ENCODE peak calls at places on chromosomes 2 and 18, in ten cellular contexts. One of them, this sample, is unnamed.

GRCh38 chr2:134253117-134253704 is 661 bp upstream of the MGAT5 start:
- DNase-seq in astrocyte of the spinal cord: no peak
- DNase-seq in fibroblast of villous mesenchyme: no peak
- DNase-seq in lower lobe of right lung: no peak
- DNase-seq in left ventricle myocardium inferior: no peak
- DNase-seq in ascending aorta: no peak
- DNase-seq in AG09309: no peak
- DNase-seq in stomach: no peak
- DNase-seq in foreskin fibroblast: no peak
- DNase-seq in lung: no peak
- DNase-seq in this sample: no peak

GRCh38 chr2:167134381-167135072 is 246.2 kb downstream of the XIRP2 start:
- DNase-seq in astrocyte of the spinal cord: peak; percentile 75
- DNase-seq in fibroblast of villous mesenchyme: peak; percentile 68
- DNase-seq in lower lobe of right lung: no peak
- DNase-seq in left ventricle myocardium inferior: no peak
- DNase-seq in ascending aorta: no peak
- DNase-seq in AG09309: peak; percentile 10
- DNase-seq in stomach: no peak
- DNase-seq in foreskin fibroblast: peak; percentile 78
- DNase-seq in lung: no peak
- DNase-seq in this sample: peak; percentile 50

GRCh38 chr18:13620206-13620672 is 106.1 kb downstream of the FAM210A start:
- DNase-seq in astrocyte of the spinal cord: no peak
- DNase-seq in fibroblast of villous mesenchyme: no peak
- DNase-seq in lower lobe of right lung: no peak
- DNase-seq in left ventricle myocardium inferior: no peak
- DNase-seq in ascending aorta: no peak
- DNase-seq in AG09309: no peak
- DNase-seq in stomach: no peak
- DNase-seq in foreskin fibroblast: no peak
- DNase-seq in lung: no peak
- DNase-seq in this sample: no peak

GRCh38 chr18:5892772-5893431 is 2.4 kb downstream of the TMEM200C start:
- DNase-seq in astrocyte of the spinal cord: no peak
- DNase-seq in fibroblast of villous mesenchyme: no peak
- DNase-seq in lower lobe of right lung: no peak
- DNase-seq in left ventricle myocardium inferior: no peak
- DNase-seq in ascending aorta: no peak
- DNase-seq in AG09309: no peak
- DNase-seq in stomach: no peak
- DNase-seq in foreskin fibroblast: no peak
- DNase-seq in lung: no peak
- DNase-seq in this sample: no peak

GRCh38 chr2:68765739-68766377 is 31.2 kb downstream of the ARHGAP25 start:
- DNase-seq in astrocyte of the spinal cord: peak; percentile 12
- DNase-seq in fibroblast of villous mesenchyme: peak; percentile 35
- DNase-seq in lower lobe of right lung: no peak
- DNase-seq in left ventricle myocardium inferior: no peak
- DNase-seq in ascending aorta: no peak
- DNase-seq in AG09309: no peak
- DNase-seq in stomach: no peak
- DNase-seq in foreskin fibroblast: no peak
- DNase-seq in lung: no peak
- DNase-seq in this sample: no peak

GRCh38 chr2:216870508-216871332 is 10.9 kb upstream of the TNP1 start:
- DNase-seq in astrocyte of the spinal cord: no peak
- DNase-seq in fibroblast of villous mesenchyme: no peak
- DNase-seq in lower lobe of right lung: no peak
- DNase-seq in left ventricle myocardium inferior: no peak
- DNase-seq in ascending aorta: no peak
- DNase-seq in AG09309: no peak
- DNase-seq in stomach: no peak
- DNase-seq in foreskin fibroblast: no peak
- DNase-seq in lung: no peak
- DNase-seq in this sample: no peak

GRCh38 chr2:209629622-209630021 is 142.0 kb upstream of the UNC80 start:
- DNase-seq in astrocyte of the spinal cord: peak; percentile 86
- DNase-seq in fibroblast of villous mesenchyme: peak; percentile 18
- DNase-seq in lower lobe of right lung: no peak
- DNase-seq in left ventricle myocardium inferior: no peak
- DNase-seq in ascending aorta: no peak
- DNase-seq in AG09309: no peak
- DNase-seq in stomach: no peak
- DNase-seq in foreskin fibroblast: peak; percentile 55
- DNase-seq in lung: no peak
- DNase-seq in this sample: no peak

GRCh38 chr2:240599141-240599583 is 12.6 kb downstream of the CAPN10 start:
- DNase-seq in astrocyte of the spinal cord: no peak
- DNase-seq in fibroblast of villous mesenchyme: no peak
- DNase-seq in lower lobe of right lung: peak; percentile 29
- DNase-seq in left ventricle myocardium inferior: no peak
- DNase-seq in ascending aorta: peak; percentile 35
- DNase-seq in AG09309: no peak
- DNase-seq in stomach: no peak
- DNase-seq in foreskin fibroblast: no peak
- DNase-seq in lung: no peak
- DNase-seq in this sample: no peak

GRCh38 chr2:113172721-113173562 is 829 bp upstream of the PSD4 start:
- DNase-seq in astrocyte of the spinal cord: no peak
- DNase-seq in fibroblast of villous mesenchyme: no peak
- DNase-seq in lower lobe of right lung: no peak
- DNase-seq in left ventricle myocardium inferior: no peak
- DNase-seq in ascending aorta: no peak
- DNase-seq in AG09309: no peak
- DNase-seq in stomach: no peak
- DNase-seq in foreskin fibroblast: no peak
- DNase-seq in lung: no peak
- DNase-seq in this sample: no peak

GRCh38 chr2:226800941-226801784 is 1.5 kb upstream of the IRS1 start:
- DNase-seq in astrocyte of the spinal cord: peak; percentile 87
- DNase-seq in fibroblast of villous mesenchyme: peak; percentile 70
- DNase-seq in lower lobe of right lung: peak; percentile 84
- DNase-seq in left ventricle myocardium inferior: peak; percentile 86
- DNase-seq in ascending aorta: peak; percentile 88
- DNase-seq in AG09309: no peak
- DNase-seq in stomach: peak; percentile 88
- DNase-seq in foreskin fibroblast: peak; percentile 82
- DNase-seq in lung: peak; percentile 87
- DNase-seq in this sample: no peak

GRCh38 chr2:202098336-202098735 is 25.3 kb downstream of the KIAA2012 start:
- DNase-seq in astrocyte of the spinal cord: no peak
- DNase-seq in fibroblast of villous mesenchyme: no peak
- DNase-seq in lower lobe of right lung: no peak
- DNase-seq in left ventricle myocardium inferior: no peak
- DNase-seq in ascending aorta: no peak
- DNase-seq in AG09309: no peak
- DNase-seq in stomach: no peak
- DNase-seq in foreskin fibroblast: no peak
- DNase-seq in lung: no peak
- DNase-seq in this sample: no peak

GRCh38 chr2:222797308-222797707 is 63.5 kb upstream of the ACSL3 start:
- DNase-seq in astrocyte of the spinal cord: peak; percentile 39
- DNase-seq in fibroblast of villous mesenchyme: peak; percentile 29
- DNase-seq in lower lobe of right lung: no peak
- DNase-seq in left ventricle myocardium inferior: no peak
- DNase-seq in ascending aorta: no peak
- DNase-seq in AG09309: peak; percentile 23
- DNase-seq in stomach: no peak
- DNase-seq in foreskin fibroblast: no peak
- DNase-seq in lung: no peak
- DNase-seq in this sample: no peak

GRCh38 chr2:63950414-63950813 is 68.8 kb downstream of the VPS54 start:
- DNase-seq in astrocyte of the spinal cord: no peak
- DNase-seq in fibroblast of villous mesenchyme: no peak
- DNase-seq in lower lobe of right lung: no peak
- DNase-seq in left ventricle myocardium inferior: no peak
- DNase-seq in ascending aorta: no peak
- DNase-seq in AG09309: no peak
- DNase-seq in stomach: no peak
- DNase-seq in foreskin fibroblast: no peak
- DNase-seq in lung: no peak
- DNase-seq in this sample: no peak

GRCh38 chr2:88764850-88765153 is 73.3 kb downstream of the RPIA start:
- DNase-seq in astrocyte of the spinal cord: no peak
- DNase-seq in fibroblast of villous mesenchyme: no peak
- DNase-seq in lower lobe of right lung: no peak
- DNase-seq in left ventricle myocardium inferior: no peak
- DNase-seq in ascending aorta: no peak
- DNase-seq in AG09309: no peak
- DNase-seq in stomach: no peak
- DNase-seq in foreskin fibroblast: no peak
- DNase-seq in lung: no peak
- DNase-seq in this sample: no peak
- H3K4me3 ChIP-seq in astrocyte of the spinal cord: no peak overlapping the region
- H3K4me3 ChIP-seq in fibroblast of villous mesenchyme: no peak overlapping the region
- H3K4me3 ChIP-seq in lower lobe of right lung: peak overlapping the region; percentile 32
- H3K4me3 ChIP-seq in left ventricle myocardium inferior: peak overlapping the region; percentile 61
- H3K4me3 ChIP-seq in ascending aorta: peak overlapping the region; percentile 34
- H3K4me3 ChIP-seq in AG09309: no peak overlapping the region
- H3K4me3 ChIP-seq in stomach: no peak overlapping the region
- H3K4me3 ChIP-seq in foreskin fibroblast: no peak overlapping the region
- H3K4me3 ChIP-seq in lung: no peak overlapping the region
- H3K4me3 ChIP-seq in this sample: no peak overlapping the region

GRCh38 chr18:66687635-66688034 is 83.7 kb upstream of the CDH19 start:
- DNase-seq in astrocyte of the spinal cord: no peak
- DNase-seq in fibroblast of villous mesenchyme: no peak
- DNase-seq in lower lobe of right lung: no peak
- DNase-seq in left ventricle myocardium inferior: no peak
- DNase-seq in ascending aorta: no peak
- DNase-seq in AG09309: no peak
- DNase-seq in stomach: no peak
- DNase-seq in foreskin fibroblast: no peak
- DNase-seq in lung: no peak
- DNase-seq in this sample: no peak

GRCh38 chr18:66682855-66683322 is 79.0 kb upstream of the CDH19 start:
- DNase-seq in astrocyte of the spinal cord: peak; percentile 18
- DNase-seq in fibroblast of villous mesenchyme: no peak
- DNase-seq in lower lobe of right lung: no peak
- DNase-seq in left ventricle myocardium inferior: no peak
- DNase-seq in ascending aorta: no peak
- DNase-seq in AG09309: no peak
- DNase-seq in stomach: no peak
- DNase-seq in foreskin fibroblast: no peak
- DNase-seq in lung: no peak
- DNase-seq in this sample: no peak
- TF ChIP-seq CTCF in astrocyte of the spinal cord: no peak
- TF ChIP-seq CTCF in fibroblast of villous mesenchyme: no peak
- TF ChIP-seq CTCF in lower lobe of right lung: no peak
- TF ChIP-seq CTCF in left ventricle myocardium inferior: no peak
- TF ChIP-seq CTCF in ascending aorta: no peak
- TF ChIP-seq CTCF in AG09309: no peak
- TF ChIP-seq CTCF in stomach: no peak
- TF ChIP-seq CTCF in foreskin fibroblast: no peak
- TF ChIP-seq CTCF in lung: no peak
- TF ChIP-seq CTCF in this sample: no peak

GRCh38 chr2:237857791-237858190 is 1.6 kb upstream of the RAMP1 start:
- DNase-seq in astrocyte of the spinal cord: no peak
- DNase-seq in fibroblast of villous mesenchyme: no peak
- DNase-seq in lower lobe of right lung: no peak
- DNase-seq in left ventricle myocardium inferior: no peak
- DNase-seq in ascending aorta: no peak
- DNase-seq in AG09309: no peak
- DNase-seq in stomach: no peak
- DNase-seq in foreskin fibroblast: no peak
- DNase-seq in lung: no peak
- DNase-seq in this sample: no peak

GRCh38 chr2:237859082-237859433 is 365 bp upstream of the RAMP1 start:
- DNase-seq in astrocyte of the spinal cord: no peak
- DNase-seq in fibroblast of villous mesenchyme: no peak
- DNase-seq in lower lobe of right lung: no peak
- DNase-seq in left ventricle myocardium inferior: no peak
- DNase-seq in ascending aorta: no peak
- DNase-seq in AG09309: no peak
- DNase-seq in stomach: no peak
- DNase-seq in foreskin fibroblast: no peak
- DNase-seq in lung: no peak
- DNase-seq in this sample: no peak

GRCh38 chr2:237858294-237859081 is 935 bp upstream of the RAMP1 start:
- DNase-seq in astrocyte of the spinal cord: peak; percentile 89
- DNase-seq in fibroblast of villous mesenchyme: peak; percentile 87
- DNase-seq in lower lobe of right lung: no peak
- DNase-seq in left ventricle myocardium inferior: peak; percentile 50
- DNase-seq in ascending aorta: peak; percentile 89
- DNase-seq in AG09309: peak; percentile 67
- DNase-seq in stomach: peak; percentile 69
- DNase-seq in foreskin fibroblast: peak; percentile 79
- DNase-seq in lung: peak; percentile 54
- DNase-seq in this sample: peak; percentile 78

GRCh38 chr2:237860273-237860935 is 981 bp downstream of the RAMP1 start:
- DNase-seq in astrocyte of the spinal cord: no peak
- DNase-seq in fibroblast of villous mesenchyme: no peak
- DNase-seq in lower lobe of right lung: no peak
- DNase-seq in left ventricle myocardium inferior: no peak
- DNase-seq in ascending aorta: no peak
- DNase-seq in AG09309: no peak
- DNase-seq in stomach: no peak
- DNase-seq in foreskin fibroblast: no peak
- DNase-seq in lung: no peak
- DNase-seq in this sample: no peak

DNA sequence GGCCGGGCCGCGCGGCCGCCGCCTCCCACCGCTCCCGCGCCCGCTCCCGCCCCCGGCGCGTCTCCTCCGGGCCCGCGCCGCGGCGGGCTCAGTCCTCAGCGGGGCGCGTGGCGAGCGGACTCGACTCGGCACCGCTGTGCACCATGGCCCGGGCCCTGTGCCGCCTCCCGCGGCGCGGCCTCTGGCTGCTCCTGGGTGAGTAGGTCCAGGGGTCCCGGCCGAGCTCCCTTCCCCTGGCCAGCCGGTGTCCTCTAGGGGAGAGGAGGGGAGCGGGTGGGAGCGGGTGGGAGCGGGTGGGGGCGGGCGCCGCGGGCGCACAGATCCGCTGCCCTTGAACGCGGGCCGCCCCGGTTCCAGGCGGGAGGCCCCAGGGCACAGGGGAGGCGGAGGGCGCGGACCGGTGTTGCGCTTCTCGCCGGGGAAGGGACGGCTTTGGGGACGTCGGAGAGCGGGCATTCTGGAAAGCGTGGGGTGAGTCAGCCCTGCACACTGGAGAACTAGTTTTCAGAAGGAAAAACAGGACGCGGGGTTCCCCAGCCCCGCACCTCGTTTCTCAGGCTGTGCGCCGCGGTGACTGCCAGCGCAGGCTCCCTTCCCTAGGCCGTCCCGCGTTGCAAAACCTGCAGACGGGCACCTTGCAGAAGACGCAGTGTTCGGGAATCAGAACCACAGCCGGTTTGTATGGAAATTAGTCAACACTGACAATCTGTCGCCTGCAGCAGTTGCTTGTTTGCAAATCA is at the start of gene RAMP1:
- DNase-seq in astrocyte of the spinal cord: no peak
- DNase-seq in fibroblast of villous mesenchyme: no peak
- DNase-seq in lower lobe of right lung: no peak
- DNase-seq in left ventricle myocardium inferior: no peak
- DNase-seq in ascending aorta: no peak
- DNase-seq in AG09309: no peak
- DNase-seq in stomach: no peak
- DNase-seq in foreskin fibroblast: no peak
- DNase-seq in lung: no peak
- DNase-seq in this sample: no peak
- H3K4me3 ChIP-seq in astrocyte of the spinal cord: peak within 1 kb of the TSS; percentile 39
- H3K4me3 ChIP-seq in fibroblast of villous mesenchyme: peak within 1 kb of the TSS; percentile 54
- H3K4me3 ChIP-seq in lower lobe of right lung: peak within 1 kb of the TSS; percentile 50
- H3K4me3 ChIP-seq in left ventricle myocardium inferior: peak within 1 kb of the TSS; percentile 71
- H3K4me3 ChIP-seq in ascending aorta: peak within 1 kb of the TSS; percentile 87
- H3K4me3 ChIP-seq in AG09309: peak within 1 kb of the TSS; percentile 48
- H3K4me3 ChIP-seq in stomach: peak within 1 kb of the TSS; percentile 62
- H3K4me3 ChIP-seq in foreskin fibroblast: peak within 1 kb of the TSS; percentile 32
- H3K4me3 ChIP-seq in lung: no peak within 1 kb of the TSS
- H3K4me3 ChIP-seq in this sample: peak within 1 kb of the TSS; percentile 66

GRCh38 chr2:74554821-74555531 is 456 bp downstream of the DOK1 start:
- DNase-seq in astrocyte of the spinal cord: no peak
- DNase-seq in fibroblast of villous mesenchyme: peak; percentile 52
- DNase-seq in lower lobe of right lung: peak; percentile 82
- DNase-seq in left ventricle myocardium inferior: peak; percentile 38
- DNase-seq in ascending aorta: peak; percentile 76
- DNase-seq in AG09309: no peak
- DNase-seq in stomach: peak; percentile 66
- DNase-seq in foreskin fibroblast: no peak
- DNase-seq in lung: peak; percentile 63
- DNase-seq in this sample: no peak
- TF ChIP-seq CTCF in astrocyte of the spinal cord: no peak
- TF ChIP-seq CTCF in fibroblast of villous mesenchyme: no peak
- TF ChIP-seq CTCF in lower lobe of right lung: no peak
- TF ChIP-seq CTCF in left ventricle myocardium inferior: no peak
- TF ChIP-seq CTCF in ascending aorta: no peak
- TF ChIP-seq CTCF in AG09309: no peak
- TF ChIP-seq CTCF in stomach: no peak
- TF ChIP-seq CTCF in foreskin fibroblast: no peak
- TF ChIP-seq CTCF in lung: no peak
- TF ChIP-seq CTCF in this sample: no peak